ENCODE peak calls at places on chromosomes 12 and 14, in ten cellular contexts. I is OCI-LY7; J is IMR-90; P is cardiac muscle cell; C is neural progenitor cell; D is DND-41; M is choroid plexus epithelial cell; W is lung; X is CD8-positive, alpha-beta T cell; T is uterus. N is an unnamed sample.

GRCh38 chr14:88195676-88196075 is 127.4 kb downstream of the KCNK10 start:
- DNase-seq in P (peak), C (peak), T (no peak), D (no peak), I (no peak), M (no peak), X (no peak), W (no peak), J (no peak), N (no peak)

GRCh38 chr14:53861781-53862180 is 94.8 kb downstream of the BMP4 start:
- DNase-seq in J (no peak), D (no peak), X (no peak), P (no peak), T (no peak), W (no peak), I (no peak), C (no peak), M (no peak), N (peak)

GRCh38 chr12:65156366-65156831 is 13.0 kb upstream of the LEMD3 start:
- DNase-seq in J (peak), P (no peak), T (no peak), X (peak), M (peak), I (peak), D (peak), W (no peak), C (no peak), N (no peak)

GRCh38 chr14:97380539-97380941 is 583.4 kb downstream of the VRK1 start:
- DNase-seq in T (no peak), D (no peak), I (no peak), C (no peak), M (no peak), J (no peak), P (no peak), W (no peak), X (peak), N (no peak)

GRCh38 chr14:81946808-81947798 is 413.4 kb upstream of the SEL1L start:
- DNase-seq in J (no peak), M (no peak), I (no peak), X (no peak), P (no peak), C (peak), D (no peak), W (no peak), T (no peak), N (no peak)

GRCh38 chr14:24113801-24114535 is 609 bp upstream of the DCAF11 start:
- DNase-seq in T (peak), P (peak), J (peak), M (peak), C (peak), X (peak), W (peak), I (peak), D (peak), N (peak)

GRCh38 chr14:73751157-73751691 is 37.0 kb upstream of the PNMA1 start:
- DNase-seq in C (no peak), T (no peak), P (no peak), D (no peak), M (no peak), J (no peak), W (no peak), X (no peak), I (peak), N (no peak)

GRCh38 chr12:112342587-112342986 is 39.6 kb downstream of the HECTD4 start:
- DNase-seq in P (no peak), I (no peak), M (no peak), J (no peak), D (no peak), T (no peak), W (no peak), C (no peak), X (no peak), N (no peak)

GRCh38 chr12:101891462-101891971 is 14.1 kb downstream of the DRAM1 start:
- DNase-seq in P (no peak), M (peak), W (peak), I (no peak), X (no peak), J (peak), D (no peak), C (no peak), T (no peak), N (peak)

GRCh38 chr14:67749341-67750110 is 47.8 kb downstream of the RDH12 start:
- DNase-seq in P (no peak), J (peak), W (no peak), M (peak), I (no peak), D (no peak), C (no peak), X (no peak), T (no peak), N (peak)

GRCh38 chr12:39461059-39461458 is 18.1 kb upstream of the KIF21A start:
- DNase-seq in J (no peak), D (no peak), C (no peak), M (no peak), T (no peak), P (no peak), W (no peak), I (no peak), X (no peak), N (no peak)

GRCh38 chr14:92564361-92565039 is 50.9 kb downstream of the RIN3 start:
- DNase-seq in D (no peak), W (no peak), X (no peak), J (no peak), P (no peak), M (no peak), I (no peak), C (no peak), T (no peak), N (no peak)

GRCh38 chr14:80388980-80389711 is 177.8 kb upstream of the DIO2 start:
- DNase-seq in J (peak), D (no peak), W (no peak), P (no peak), C (no peak), I (no peak), M (peak), T (no peak), X (no peak), N (peak)

GRCh38 chr14:26522985-26523384 is 74.8 kb downstream of the NOVA1 start:
- DNase-seq in M (peak), D (no peak), I (no peak), W (no peak), J (peak), P (no peak), X (no peak), T (no peak), C (no peak), N (peak)

GRCh38 chr12:102539651-102540553 is 59.5 kb upstream of the IGF1 start:
- DNase-seq in C (peak), X (no peak), D (no peak), M (peak), I (no peak), T (no peak), P (peak), J (peak), W (no peak), N (no peak)

GRCh38 chr12:113270709-113271009 is 49.4 kb downstream of the TPCN1 start:
- DNase-seq in C (no peak), X (no peak), T (no peak), I (no peak), M (no peak), W (no peak), D (no peak), P (no peak), J (no peak), N (no peak)

GRCh38 chr14:64724578-64724930 is 20.3 kb downstream of the PLEKHG3 start:
- DNase-seq in W (no peak), D (no peak), P (no peak), T (no peak), J (no peak), C (no peak), M (no peak), I (no peak), X (no peak), N (no peak)

GRCh38 chr14:95507174-95507573 is 9.3 kb downstream of the SYNE3 start:
- DNase-seq in T (peak), X (no peak), P (no peak), C (no peak), J (peak), M (peak), W (peak), D (no peak), I (no peak), N (peak)

GRCh38 chr12:82474798-82475184 is 116.5 kb downstream of the METTL25 start:
- DNase-seq in W (no peak), X (no peak), C (no peak), D (no peak), M (peak), T (no peak), I (no peak), P (no peak), J (peak), N (peak)

GRCh38 chr14:68510951-68511726 is 281.7 kb downstream of the ZFP36L1 start:
- DNase-seq in C (no peak), M (peak), D (no peak), J (no peak), W (no peak), X (no peak), P (no peak), I (no peak), T (no peak), N (no peak)

GRCh38 chr12:104549820-104550480 is 93.2 kb downstream of the CHST11 start:
- DNase-seq in P (no peak), C (no peak), W (no peak), M (peak), I (peak), T (no peak), J (peak), D (no peak), X (no peak), N (no peak)

GRCh38 chr12:33438890-33439586 is 581 bp downstream of the SYT10 start:
- DNase-seq in P (peak), W (no peak), I (no peak), J (no peak), C (peak), M (peak), T (no peak), X (no peak), D (no peak), N (peak)

GRCh38 chr14:20376071-20376588 is 32.7 kb downstream of the PARP2 start:
- DNase-seq in C (no peak), D (no peak), W (no peak), J (no peak), I (no peak), X (no peak), T (no peak), M (no peak), P (no peak), N (no peak)

GRCh38 chr12:563250-563781 is 99.9 kb downstream of the NINJ2 start:
- DNase-seq in J (no peak), W (no peak), P (no peak), T (no peak), X (peak), M (peak), I (no peak), C (no peak), D (peak), N (peak)

GRCh38 chr12:100185361-100185894 is 15.2 kb upstream of the ACTR6 start:
- DNase-seq in P (no peak), W (no peak), C (no peak), D (no peak), M (no peak), I (no peak), J (no peak), T (no peak), X (no peak), N (no peak)

GRCh38 chr14:34766060-34766459 is 51.7 kb upstream of the CFL2 start:
- DNase-seq in W (no peak), T (no peak), C (no peak), M (peak), J (no peak), P (no peak), D (no peak), I (no peak), X (no peak), N (no peak)
- TF ChIP-seq CTCF in W (no peak), T (no peak), C (peak), M (peak), J (peak), P (no peak), D (no peak), I (peak), X (no peak), N (peak)

GRCh38 chr12:116860281-116860680 is 21.0 kb downstream of the HRK start:
- DNase-seq in D (no peak), C (no peak), X (no peak), M (no peak), I (no peak), J (no peak), T (no peak), W (no peak), P (no peak), N (no peak)
- H3K4me3 ChIP-seq in D (no peak), C (no peak), X (no peak), M (no peak), I (peak), J (no peak), T (peak), W (no peak), P (no peak), N (no peak)

GRCh38 chr12:58532855-58533608 is 387.3 kb downstream of the LRIG3 start:
- DNase-seq in J (no peak), D (no peak), W (no peak), C (no peak), M (no peak), I (no peak), T (no peak), X (no peak), P (no peak), N (no peak)
- TF ChIP-seq CTCF in J (no peak), D (no peak), W (no peak), C (no peak), M (no peak), I (no peak), T (no peak), X (no peak), P (no peak), N (no peak)

DNA sequence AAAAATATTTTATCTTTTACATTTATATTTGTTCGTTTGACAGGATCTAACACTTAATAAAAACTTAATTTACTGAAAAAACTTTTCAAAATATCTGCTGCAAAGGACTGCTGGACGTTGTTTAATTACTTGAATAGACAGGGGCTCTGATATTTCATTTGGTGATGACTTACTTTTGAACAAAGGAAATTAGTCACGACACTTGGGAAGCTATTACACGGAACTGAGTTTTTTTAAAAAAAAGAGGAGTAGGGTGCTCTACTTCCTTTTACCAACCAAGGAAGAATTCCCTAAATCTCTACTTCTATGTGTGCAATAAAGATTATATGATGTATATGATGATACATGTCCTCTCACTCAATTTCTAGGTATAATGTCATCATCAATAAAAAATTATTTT is 4.7 kb downstream of the FGD6 start:
- DNase-seq in T (no peak), D (no peak), I (no peak), J (no peak), M (no peak), C (no peak), W (no peak), P (no peak), X (no peak), N (no peak)
- H3K4me3 ChIP-seq in T (no peak), D (no peak), I (no peak), J (no peak), M (no peak), C (no peak), W (no peak), P (no peak), X (no peak), N (no peak)